ENCODE peak calls at places on chromosomes 11 and 22, in four cellular contexts. J is pancreas, L is heart left ventricle, H is RWPE1. S is an unnamed sample.

GRCh38 chr11:17185938-17186337 is 21.8 kb downstream of the PIK3C2A start:
- DNase-seq in J (no peak), L (no peak), H (no peak), S (no peak)

GRCh38 chr11:73206751-73207280 is 11.3 kb upstream of the P2RY2 start:
- DNase-seq in J (no peak), L (no peak), H (no peak), S (no peak)

GRCh38 chr11:44036811-44037657 is 10.7 kb upstream of the ACCSL start:
- DNase-seq in J (peak; percentile 75), L (peak; percentile 81), H (peak; percentile 41), S (peak; percentile 78)

GRCh38 chr22:25716637-25717036 is 25.4 kb upstream of the MYO18B start:
- DNase-seq in J (no peak), L (no peak), H (no peak), S (no peak)

GRCh38 chr11:59429924-59430516 is 3.8 kb upstream of the OR5A2 start:
- DNase-seq in J (no peak), L (no peak), H (peak; percentile 42), S (no peak)

GRCh38 chr11:69939551-69940245 is 120.5 kb upstream of the FGF3 start:
- DNase-seq in J (peak; percentile 57), L (peak; percentile 83), H (no peak), S (peak; percentile 61)

GRCh38 chr11:33631749-33632091 is 68.9 kb downstream of the C11orf91 start:
- DNase-seq in J (no peak), L (no peak), H (no peak), S (no peak)

GRCh38 chr11:119970566-119970965 is 167.3 kb downstream of the TRIM29 start:
- DNase-seq in J (no peak), L (no peak), H (no peak), S (no peak)

GRCh38 chr11:9853929-9854557 is 190.2 kb downstream of the SWAP70 start:
- DNase-seq in J (no peak), L (no peak), H (no peak), S (no peak)

GRCh38 chr22:35575116-35575748 is 34.6 kb downstream of the RASD2 start:
- DNase-seq in J (no peak), L (no peak), H (no peak), S (no peak)
- TF ChIP-seq CTCF in J (no peak), L (no peak), H (no peak), S (no peak)

GRCh38 chr11:126029805-126030204 is 32.9 kb downstream of the CDON start:
- DNase-seq in J (no peak), L (no peak), H (no peak), S (no peak)
- TF ChIP-seq CTCF in J (no peak), L (no peak), H (no peak), S (no peak)

DNA sequence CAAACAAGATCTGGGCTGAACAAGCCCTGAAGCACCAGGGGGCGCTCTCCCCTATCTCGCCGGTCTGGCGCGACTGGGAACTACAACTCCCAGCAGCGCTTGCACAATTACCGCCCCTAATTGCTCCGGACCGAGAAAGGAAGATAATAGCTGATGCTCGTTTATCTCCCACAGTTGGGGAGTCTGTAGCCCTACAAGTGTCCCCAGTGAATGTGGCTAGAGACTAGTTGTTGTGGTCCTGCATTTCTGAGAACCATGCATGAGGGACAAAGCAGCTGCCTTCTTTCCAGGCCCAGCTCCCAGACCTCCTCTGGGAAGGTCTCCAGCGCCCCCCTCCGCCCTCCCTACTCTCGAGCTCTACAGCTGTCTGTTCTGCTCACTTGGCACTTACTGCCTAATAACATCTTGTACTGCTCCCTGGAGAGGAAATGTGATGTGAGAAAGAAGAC is 34.4 kb downstream of the NRXN2 start:
- DNase-seq in J (peak; percentile 96), L (peak; percentile 90), H (peak; percentile 68), S (peak; percentile 96)
- TF ChIP-seq CTCF in J (peak; percentile 89), L (peak; percentile 90), H (peak; percentile 93), S (peak; percentile 95)

GRCh38 chr11:5369793-5370192 is 13.8 kb upstream of the OR51M1 start:
- DNase-seq in J (no peak), L (no peak), H (peak; percentile 1), S (no peak)
- TF ChIP-seq CTCF in J (no peak), L (no peak), H (no peak), S (no peak)

S was measured in spleen.